ENCODE peak calls at places on chromosomes 11 and 22, in five cellular contexts. M is astrocyte of the spinal cord, A is AG10803, X is fibroblast of mammary gland, T is neural crest cell. N is an unnamed sample.

GRCh38 chr11:122159173-122159701 is 43.2 kb upstream of the BLID start:
- DNase-seq in T (no peak), A (peak), X (peak), M (peak), N (peak)

GRCh38 chr11:114279778-114280532 is 16.2 kb upstream of the NNMT start:
- DNase-seq in A (peak), M (peak), X (peak), T (no peak), N (no peak)

GRCh38 chr11:65488273-65489058 is 10.4 kb upstream of the MALAT1 start:
- DNase-seq in X (peak), T (no peak), M (peak), A (peak), N (peak)

GRCh38 chr11:14969922-14970323 is 2.2 kb downstream of the CALCA start:
- DNase-seq in A (no peak), T (peak), X (peak), M (no peak), N (peak)

GRCh38 chr22:27244328-27244727 is 557.2 kb downstream of the MN1 start:
- DNase-seq in T (no peak), A (no peak), M (no peak), X (no peak), N (no peak)

GRCh38 chr11:7186190-7186589 is 65.5 kb upstream of the SYT9 start:
- DNase-seq in A (peak), M (peak), X (no peak), T (no peak), N (no peak)

GRCh38 chr11:20658135-20658534 is 11.3 kb upstream of the NELL1 start:
- DNase-seq in X (no peak), T (no peak), M (no peak), A (no peak), N (no peak)

GRCh38 chr11:35525501-35526175 is at the start of gene PAMR1:
- DNase-seq in A (peak), X (peak), T (no peak), M (peak), N (peak)

GRCh38 chr11:76768091-76769047 is 14.8 kb upstream of the TSKU start:
- DNase-seq in X (peak), M (no peak), T (no peak), A (peak), N (no peak)

GRCh38 chr11:12640926-12641849 is 33.0 kb upstream of the TEAD1 start:
- DNase-seq in A (no peak), X (no peak), M (no peak), T (no peak), N (no peak)

GRCh38 chr22:49771266-49772065 is 56.2 kb downstream of the BRD1 start:
- DNase-seq in X (no peak), M (no peak), T (no peak), A (no peak), N (no peak)

GRCh38 chr11:125167292-125167953 is 2.9 kb downstream of the PKNOX2 start:
- DNase-seq in A (no peak), M (peak), X (no peak), T (peak), N (peak)

GRCh38 chr11:112440518-112440917 is 179.9 kb upstream of the PLET1 start:
- DNase-seq in M (no peak), A (peak), T (no peak), X (peak), N (no peak)
- TF ChIP-seq CTCF in M (no peak), A (peak), T (peak), X (no peak), N (peak)

GRCh38 chr11:43947003-43947500 is 4.6 kb downstream of the C11orf96 start:
- DNase-seq in X (peak), T (no peak), A (peak), M (no peak), N (peak)
- TF ChIP-seq CTCF in X (peak), T (peak), A (peak), M (peak), N (peak)

DNA sequence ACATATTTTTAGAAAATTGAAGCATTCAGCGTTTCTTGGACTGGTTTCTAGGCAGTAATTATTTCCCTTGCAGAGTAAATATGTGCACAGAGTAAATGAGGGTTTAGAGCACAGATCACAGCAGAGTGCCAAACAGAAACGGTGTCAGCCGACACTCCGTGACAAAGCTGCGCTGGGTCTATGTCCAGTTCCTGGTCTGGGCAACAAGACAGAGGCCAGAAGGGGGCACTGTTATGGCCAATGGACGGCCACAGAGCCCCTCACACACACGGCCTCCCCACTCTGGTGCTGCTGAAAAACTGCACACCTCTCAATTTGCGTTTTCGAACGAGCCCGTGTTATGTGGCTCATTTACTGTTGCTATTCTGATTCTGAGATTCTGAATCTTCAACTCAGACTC is 180.7 kb downstream of the MPPED1 start:
- DNase-seq in X (no peak), M (no peak), T (peak), A (no peak), N (peak)
- TF ChIP-seq CTCF in X (no peak), M (no peak), T (peak), A (peak), N (no peak)

GRCh38 chr11:47852053-47852452 is 3.9 kb upstream of the NUP160 start:
- DNase-seq in X (no peak), M (no peak), T (no peak), A (no peak), N (no peak)
- TF ChIP-seq CTCF in X (no peak), M (no peak), T (no peak), A (no peak), N (no peak)

DNA sequence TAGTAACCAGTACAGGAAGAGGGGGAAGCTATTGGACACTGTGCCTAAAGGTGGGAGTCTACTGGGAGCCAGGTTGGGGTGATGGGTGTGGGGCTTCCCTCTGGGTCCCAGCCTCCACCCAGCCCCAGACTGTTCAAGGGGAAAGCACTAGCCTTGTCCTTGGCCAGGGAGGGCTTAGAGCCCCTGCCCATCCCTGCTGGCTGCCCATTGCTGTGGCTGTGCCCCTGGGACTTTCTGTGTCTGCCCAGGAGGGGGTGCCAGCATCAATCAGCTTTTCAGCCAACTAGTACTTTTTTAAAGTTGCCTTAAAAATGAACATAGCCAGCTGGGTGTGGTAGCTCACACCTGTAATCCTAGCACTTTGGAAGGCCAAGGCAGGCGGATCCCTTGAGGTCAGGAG is 19.9 kb downstream of the INCENP start:
- DNase-seq in X (no peak), T (no peak), M (no peak), A (no peak), N (no peak)
- TF ChIP-seq CTCF in X (no peak), T (no peak), M (peak), A (no peak), N (no peak)

DNA sequence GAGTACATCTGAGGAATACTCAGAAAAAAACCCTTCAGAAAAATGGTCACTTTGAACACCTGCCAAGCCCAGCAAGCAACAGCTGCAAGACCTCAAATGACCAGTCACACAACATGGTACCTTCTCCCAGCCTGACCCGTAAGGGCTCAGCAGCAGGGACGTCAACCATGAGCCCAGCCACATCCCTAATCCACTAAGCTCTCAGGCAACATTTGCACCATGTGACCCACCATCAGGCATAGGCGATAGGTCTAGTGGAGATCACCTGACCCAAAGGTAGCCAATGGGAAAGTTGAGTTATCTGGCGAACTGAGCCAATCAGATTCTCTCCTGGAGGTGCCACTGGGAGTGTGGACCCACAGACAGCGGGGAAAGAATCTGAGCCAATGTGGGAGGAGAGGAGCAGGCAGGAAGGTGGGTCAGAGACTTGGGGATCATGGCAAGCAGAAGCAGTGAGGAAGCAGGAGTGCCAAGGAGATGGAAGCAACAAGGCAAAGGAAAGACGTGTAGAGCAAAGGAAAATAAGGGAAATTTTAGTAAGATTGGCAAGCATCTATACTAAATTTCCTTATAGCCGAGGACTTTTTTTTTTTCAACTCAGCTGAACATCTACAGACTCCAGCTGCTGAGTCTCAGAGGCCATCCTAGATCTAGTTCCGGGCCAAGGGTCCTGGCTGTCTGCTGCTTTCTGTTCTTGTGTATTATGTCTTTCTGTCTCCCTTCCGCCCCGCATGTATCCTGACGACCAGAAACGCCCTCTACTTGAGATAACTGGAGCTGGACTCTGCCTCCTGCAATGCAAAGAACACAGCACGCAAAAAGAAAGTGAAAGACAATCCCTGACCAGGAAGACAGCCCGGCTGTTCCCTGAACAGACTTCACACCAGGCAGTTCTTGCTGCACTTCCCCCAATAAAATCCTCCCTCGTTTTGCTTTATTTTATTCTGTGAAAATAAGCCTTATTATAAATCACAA is 11.0 kb upstream of the PLAAT2 start:
- DNase-seq in A (peak), X (peak), T (no peak), M (peak), N (no peak)
- TF ChIP-seq CTCF in A (peak), X (peak), T (no peak), M (peak), N (no peak)

DNA sequence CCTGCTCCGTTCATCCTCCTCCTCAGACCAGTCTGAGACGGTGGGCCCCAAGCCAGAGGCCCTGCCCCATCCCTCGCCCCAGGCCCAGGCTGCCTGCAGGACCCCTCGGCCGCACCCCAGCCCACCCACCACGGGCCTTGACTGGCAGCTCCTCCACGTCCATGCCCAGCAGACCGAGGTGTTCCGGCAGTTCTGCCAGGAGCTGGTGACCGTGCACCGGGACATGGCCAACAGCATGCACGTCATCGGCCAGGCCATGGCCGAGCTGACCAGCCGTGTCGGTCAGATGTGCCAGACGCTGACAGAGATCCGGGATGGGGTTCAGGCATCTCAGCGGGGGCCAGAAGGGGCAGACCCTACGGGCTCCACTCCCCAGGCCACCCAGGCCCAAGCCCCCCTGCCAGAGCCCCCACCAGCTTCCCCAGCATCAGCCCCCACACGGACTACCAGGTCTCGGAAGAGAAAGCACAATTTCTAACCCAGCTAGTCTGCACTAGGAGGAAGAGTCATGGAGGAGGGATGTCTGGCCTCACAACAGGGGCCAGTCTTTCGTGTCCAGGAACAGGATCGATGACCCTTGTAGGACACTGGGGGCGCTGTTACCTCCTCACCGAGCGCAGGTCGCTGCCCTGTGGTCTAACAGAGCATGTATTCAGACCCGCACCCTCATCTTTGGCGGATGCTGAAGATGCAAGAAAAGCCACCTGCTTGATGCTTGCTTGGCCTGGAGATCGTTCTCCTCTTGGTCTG is 66.3 kb downstream of the PRDM11 start:
- DNase-seq in X (no peak), M (no peak), T (no peak), A (no peak), N (peak)
- TF ChIP-seq CTCF in X (no peak), M (no peak), T (no peak), A (no peak), N (peak)

DNA sequence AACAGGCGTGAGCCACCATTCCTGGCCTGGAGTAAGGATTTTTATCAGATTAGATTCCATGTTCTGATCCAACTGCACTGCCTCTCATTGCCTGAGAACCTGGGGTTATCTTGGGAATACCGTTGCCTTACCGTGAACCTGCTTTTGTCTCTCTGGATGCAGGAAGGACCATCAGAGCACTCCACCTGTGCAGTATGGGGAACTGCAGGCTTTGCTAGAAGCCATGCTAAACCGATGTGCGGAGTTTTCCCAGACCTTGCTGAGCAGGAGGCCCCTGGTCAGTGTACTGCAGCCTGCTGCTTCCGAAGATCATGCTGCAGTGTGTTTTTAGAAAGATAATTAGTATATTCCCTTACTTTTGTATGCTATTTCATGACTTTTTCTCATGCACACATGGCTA is 43.6 kb downstream of the MEI1 start:
- DNase-seq in M (no peak), T (no peak), X (no peak), A (no peak), N (no peak)
- TF ChIP-seq CTCF in M (no peak), T (peak), X (no peak), A (no peak), N (no peak)

GRCh38 chr11:2947744-2948143 is 18.5 kb upstream of the PHLDA2 start:
- DNase-seq in X (no peak), M (no peak), T (no peak), A (no peak), N (no peak)

GRCh38 chr11:2951235-2952110 is 22.3 kb upstream of the PHLDA2 start:
- DNase-seq in T (no peak), X (peak), M (peak), A (peak), N (no peak)

GRCh38 chr11:2950825-2951224 is 21.6 kb upstream of the PHLDA2 start:
- DNase-seq in X (no peak), M (peak), T (no peak), A (no peak), N (no peak)

GRCh38 chr11:2945757-2946287 is 16.6 kb upstream of the PHLDA2 start:
- DNase-seq in T (no peak), X (no peak), M (no peak), A (no peak), N (no peak)

DNA sequence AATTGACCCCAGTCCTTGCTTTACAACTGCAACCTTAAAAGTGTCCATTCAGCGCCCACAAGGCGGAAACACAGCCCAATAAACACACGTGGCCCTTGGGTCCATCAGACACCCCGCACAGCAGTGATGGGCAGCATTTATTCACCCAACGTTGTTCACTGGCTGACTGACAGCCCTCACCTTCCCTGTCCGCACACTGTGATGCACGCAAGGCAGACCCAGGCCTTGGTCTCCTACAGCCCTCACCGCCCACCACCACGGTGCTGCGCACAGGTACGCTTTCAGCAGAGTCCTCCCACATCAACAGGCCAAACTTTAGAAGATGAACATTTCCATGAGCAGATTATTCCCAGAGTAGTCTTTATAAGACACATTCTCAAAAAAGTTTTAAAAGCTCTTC is 20.7 kb upstream of the PHLDA2 start:
- DNase-seq in M (no peak), A (no peak), T (no peak), X (no peak), N (no peak)
- TF ChIP-seq CTCF in M (no peak), A (no peak), T (no peak), X (no peak), N (no peak)

N was measured in nephron progenitor cell.